ENCODE peak calls at places on chromosomes 2 and 18, in ten cellular contexts. V, R, C, Y, Z, N, D, O, L and U are unnamed samples.

GRCh38 chr2:241029599-241030332 is 31.3 kb downstream of the SNED1 start:
- DNase-seq in V (no peak), R (no peak), C (no peak), Y (no peak), Z (no peak), N (no peak), D (no peak), O (no peak), L (no peak), U (no peak)

GRCh38 chr2:84901593-84902120 is 3.8 kb upstream of the TMSB10 start:
- DNase-seq in V (no peak), R (peak; percentile 82), C (no peak), Y (peak; percentile 23), Z (peak; percentile 96), N (peak; percentile 96), D (peak; percentile 80), O (no peak), L (no peak), U (peak; percentile 84)

GRCh38 chr2:86393521-86394490 is 47.4 kb upstream of the KDM3A start:
- DNase-seq in V (no peak), R (no peak), C (peak; percentile 57), Y (peak; percentile 36), Z (peak; percentile 19), N (peak; percentile 19), D (no peak), O (no peak), L (no peak), U (peak; percentile 59)

GRCh38 chr2:164843346-164843841 is 1.8 kb upstream of the COBLL1 start:
- DNase-seq in V (no peak), R (no peak), C (peak; percentile 42), Y (no peak), Z (no peak), N (peak; percentile 12), D (peak; percentile 60), O (no peak), L (no peak), U (peak; percentile 52)

GRCh38 chr2:144694456-144694855 is 174.5 kb upstream of the ZEB2 start:
- DNase-seq in V (no peak), R (no peak), C (peak; percentile 64), Y (no peak), Z (no peak), N (no peak), D (no peak), O (no peak), L (no peak), U (no peak)

GRCh38 chr2:108607706-108608301 is 73.5 kb downstream of the LIMS1 start:
- DNase-seq in V (peak; percentile 45), R (peak; percentile 40), C (peak; percentile 83), Y (peak; percentile 43), Z (peak; percentile 60), N (peak; percentile 51), D (no peak), O (no peak), L (peak; percentile 28), U (peak; percentile 57)

GRCh38 chr2:191611614-191612013 is 66.3 kb upstream of the NABP1 start:
- DNase-seq in V (no peak), R (no peak), C (no peak), Y (no peak), Z (no peak), N (no peak), D (no peak), O (no peak), L (no peak), U (no peak)

GRCh38 chr2:212939777-212940531 is 211.5 kb downstream of the IKZF2 start:
- DNase-seq in V (no peak), R (no peak), C (peak; percentile 98), Y (no peak), Z (no peak), N (no peak), D (no peak), O (no peak), L (no peak), U (no peak)

GRCh38 chr18:57915241-57915640 is 112.1 kb upstream of the ATP8B1 start:
- DNase-seq in V (no peak), R (peak; percentile 86), C (peak; percentile 80), Y (no peak), Z (peak; percentile 53), N (no peak), D (no peak), O (no peak), L (peak; percentile 49), U (peak; percentile 63)

GRCh38 chr2:152509772-152510491 is 175.0 kb downstream of the FMNL2 start:
- DNase-seq in V (no peak), R (no peak), C (no peak), Y (no peak), Z (no peak), N (no peak), D (no peak), O (no peak), L (no peak), U (no peak)

GRCh38 chr2:231780123-231780908 is 766 bp downstream of the PDE6D start:
- DNase-seq in V (peak; percentile 10), R (no peak), C (peak; percentile 20), Y (peak; percentile 22), Z (peak; percentile 29), N (peak; percentile 5), D (no peak), O (peak; percentile 11), L (no peak), U (peak; percentile 42)

GRCh38 chr2:46428911-46429436 is 50.4 kb upstream of the TMEM247 start:
- DNase-seq in V (no peak), R (no peak), C (no peak), Y (no peak), Z (no peak), N (no peak), D (no peak), O (no peak), L (no peak), U (no peak)

GRCh38 chr2:74361327-74361726 is 18.1 kb upstream of the SLC4A5 start:
- DNase-seq in V (no peak), R (no peak), C (no peak), Y (no peak), Z (no peak), N (no peak), D (no peak), O (no peak), L (no peak), U (no peak)

GRCh38 chr2:208638059-208638458 is 231.5 kb downstream of the PTH2R start:
- DNase-seq in V (no peak), R (no peak), C (peak; percentile 65), Y (no peak), Z (no peak), N (no peak), D (no peak), O (no peak), L (no peak), U (no peak)